ENCODE peak calls at places on chromosomes 3 and 15, in six cellular contexts. O is fibroblast of the aortic adventitia, Y is fibroblast of mammary gland, W is tibial nerve, J is upper lobe of left lung, V is DND-41. T is an unnamed sample.

GRCh38 chr3:150736903-150737832 is 25.8 kb downstream of the SIAH2 start:
- DNase-seq in O (peak), Y (peak), W (peak), J (no peak), V (no peak), T (no peak)

GRCh38 chr15:77607111-77607893 is 25.4 kb downstream of the LINGO1 start:
- DNase-seq in O (peak), Y (peak), W (no peak), J (no peak), V (no peak), T (no peak)

GRCh38 chr15:34793901-34794300 is 1.4 kb downstream of the ACTC1 start:
- DNase-seq in O (no peak), Y (no peak), W (no peak), J (no peak), V (no peak), T (no peak)

GRCh38 chr15:29435811-29436210 is 166.2 kb upstream of the NSMCE3 start:
- DNase-seq in O (no peak), Y (no peak), W (no peak), J (no peak), V (no peak), T (no peak)

GRCh38 chr3:34504755-34505154 is 706.3 kb downstream of the PDCD6IP start:
- DNase-seq in O (no peak), Y (no peak), W (no peak), J (no peak), V (no peak), T (no peak)

GRCh38 chr3:88301273-88302002 is 151.7 kb downstream of the C3orf38 start:
- DNase-seq in O (no peak), Y (no peak), W (no peak), J (no peak), V (no peak), T (no peak)

GRCh38 chr3:131535131-131535530 is 32.4 kb upstream of the MRPL3 start:
- DNase-seq in O (peak), Y (peak), W (no peak), J (no peak), V (no peak), T (no peak)

GRCh38 chr3:156217674-156218352 is 97.4 kb downstream of the KCNAB1 start:
- DNase-seq in O (no peak), Y (peak), W (no peak), J (no peak), V (no peak), T (no peak)

GRCh38 chr3:13262493-13263211 is 157.5 kb downstream of the NUP210 start:
- DNase-seq in O (no peak), Y (peak), W (no peak), J (no peak), V (peak), T (no peak)

GRCh38 chr3:169618894-169619792 is 44.4 kb downstream of the MECOM start:
- DNase-seq in O (no peak), Y (no peak), W (no peak), J (peak), V (no peak), T (no peak)
- TF ChIP-seq CTCF in O (no peak), Y (no peak), W (no peak), J (no peak), V (no peak), T (no peak)

GRCh38 chr3:48422272-48422671 is 7.6 kb downstream of the PLXNB1 start:
- DNase-seq in O (no peak), Y (no peak), W (no peak), J (no peak), V (no peak), T (no peak)
- TF ChIP-seq CTCF in O (no peak), Y (no peak), W (no peak), J (no peak), V (peak), T (no peak)

DNA sequence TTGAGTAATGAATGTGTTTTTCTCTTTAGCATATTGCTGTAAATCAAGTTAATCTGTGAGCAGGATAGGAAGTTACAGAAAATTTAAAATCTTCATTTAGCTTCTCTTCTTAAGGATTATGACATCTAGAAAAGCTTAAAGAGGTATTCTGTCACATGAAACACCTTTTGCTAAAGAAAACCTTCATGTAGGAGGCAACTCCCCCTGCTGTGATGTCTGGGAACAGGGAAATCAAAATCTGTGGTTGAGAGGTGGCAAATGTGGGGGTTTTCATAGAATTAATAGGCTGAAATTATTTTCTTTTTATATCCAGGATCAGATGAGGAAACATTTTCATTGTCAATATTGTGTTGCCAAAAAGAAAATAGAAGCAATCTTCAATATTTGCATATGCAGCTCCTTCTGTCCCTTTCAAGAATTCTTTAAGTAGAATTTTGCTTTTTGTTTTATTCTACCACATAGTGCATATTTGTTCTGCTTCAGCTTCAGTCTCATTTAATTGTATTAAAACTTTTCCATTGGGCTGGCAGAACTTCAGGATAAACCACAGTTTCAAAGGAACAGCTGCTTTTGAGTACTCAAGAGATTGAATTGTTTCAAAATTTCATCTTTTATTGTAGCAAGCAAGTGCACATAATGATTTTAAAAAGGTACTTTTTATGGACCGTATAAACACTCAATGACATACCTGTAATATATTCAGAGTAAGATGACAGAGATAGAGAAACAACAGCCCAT is 128.4 kb downstream of the RAP2B start:
- DNase-seq in O (peak), Y (peak), W (no peak), J (no peak), V (no peak), T (no peak)
- TF ChIP-seq CTCF in O (peak), Y (peak), W (no peak), J (peak), V (no peak), T (no peak)

GRCh38 chr15:67307889-67308597 is 53.5 kb downstream of the IQCH start:
- DNase-seq in O (no peak), Y (no peak), W (no peak), J (no peak), V (no peak), T (no peak)
- TF ChIP-seq CTCF in O (no peak), Y (no peak), W (no peak), J (no peak), V (no peak), T (no peak)

T was measured in natural killer cell.